ENCODE peak calls at places on chromosomes 7 and 10, in seven cellular contexts. S, B, P, D, J, A and Q are unnamed samples.

GRCh38 chr10:88343761-88344484 is 239.2 kb downstream of the RNLS start:
- DNase-seq in S (no peak), B (no peak), P (no peak), D (no peak), J (no peak), A (no peak), Q (no peak)

GRCh38 chr10:97882142-97883091 is 32.8 kb downstream of the GOLGA7B start:
- DNase-seq in S (peak; percentile 32), B (peak; percentile 97), P (peak; percentile 20), D (no peak), J (no peak), A (no peak), Q (no peak)

GRCh38 chr7:157500171-157500960 is 163.6 kb downstream of the DNAJB6 start:
- DNase-seq in S (peak; percentile 13), B (no peak), P (no peak), D (no peak), J (no peak), A (no peak), Q (no peak)

GRCh38 chr10:6469661-6470060 is 110.4 kb downstream of the PRKCQ start:
- DNase-seq in S (no peak), B (no peak), P (no peak), D (no peak), J (no peak), A (no peak), Q (no peak)

GRCh38 chr7:133934262-133934973 is 192.7 kb upstream of the LRGUK start:
- DNase-seq in S (no peak), B (no peak), P (no peak), D (no peak), J (no peak), A (no peak), Q (no peak)

GRCh38 chr10:100021322-100021721 is 11.6 kb upstream of the DNMBP start:
- DNase-seq in S (no peak), B (no peak), P (no peak), D (no peak), J (no peak), A (peak; percentile 19), Q (no peak)

GRCh38 chr7:116772926-116773749 is 89.2 kb upstream of the CAPZA2 start:
- DNase-seq in S (no peak), B (no peak), P (no peak), D (no peak), J (no peak), A (no peak), Q (no peak)

GRCh38 chr7:48097511-48098231 is 8.6 kb downstream of the UPP1 start:
- DNase-seq in S (no peak), B (no peak), P (no peak), D (no peak), J (no peak), A (no peak), Q (no peak)

GRCh38 chr10:52170776-52171175 is 143.3 kb upstream of the DKK1 start:
- DNase-seq in S (no peak), B (no peak), P (no peak), D (no peak), J (no peak), A (no peak), Q (no peak)

GRCh38 chr10:18414061-18414460 is 237.3 kb downstream of the NSUN6 start:
- DNase-seq in S (no peak), B (no peak), P (no peak), D (no peak), J (no peak), A (no peak), Q (no peak)

GRCh38 chr10:129908406-129908805 is 55.7 kb downstream of the EBF3 start:
- DNase-seq in S (no peak), B (no peak), P (no peak), D (no peak), J (no peak), A (no peak), Q (no peak)

GRCh38 chr10:32985781-32986350 is 27.8 kb upstream of the ITGB1 start:
- DNase-seq in S (no peak), B (no peak), P (peak; percentile 70), D (no peak), J (no peak), A (no peak), Q (no peak)

GRCh38 chr7:75054744-75055527 is 18.7 kb downstream of the RCC1L start:
- DNase-seq in S (no peak), B (no peak), P (peak; percentile 86), D (peak; percentile 78), J (no peak), A (no peak), Q (peak; percentile 70)

GRCh38 chr7:32150589-32150988 is 80.4 kb upstream of the PDE1C start:
- DNase-seq in S (no peak), B (no peak), P (no peak), D (no peak), J (no peak), A (no peak), Q (no peak)